ENCODE peak calls at places on chromosomes 7 and 10, in ten cellular contexts. W is heart left ventricle; Y is tibial artery; B is NCI-H774; C is WTC11; D is activated CD8-positive, alpha-beta memory T cell treated with anti-CD3 and anti-CD28 coated beads for 24 hours; O is stimulated activated CD4-positive, alpha-beta T cell treated with anti-CD3 and anti-CD28 coated beads, Interleukin-2, amount 100 ng/mL, for 48 hours; R is ovary; M is AG20443; J is activated naive CD4-positive, alpha-beta T cell treated with anti-CD3 and anti-CD28 coated beads, Interleukin-2, amount 10 ng/mL, durations not matched to agents 7 days and 5 days. N is an unnamed sample.

GRCh38 chr10:28179490-28180099 is 123.3 kb downstream of the MPP7 start:
- DNase-seq in W (no peak), Y (no peak), B (no peak), C (no peak), D (no peak), O (peak), R (no peak), M (peak), J (peak), N (peak)

GRCh38 chr7:119397156-119397555 is 875.8 kb upstream of the KCND2 start:
- DNase-seq in W (no peak), Y (no peak), B (no peak), C (no peak), D (no peak), O (no peak), R (no peak), M (no peak), J (no peak), N (no peak)

GRCh38 chr10:62083868-62084267 is 182.4 kb downstream of the ARID5B start:
- DNase-seq in W (peak), Y (peak), B (peak), C (no peak), D (no peak), O (no peak), R (peak), M (no peak), J (no peak), N (no peak)

GRCh38 chr10:101453791-101454718 is 100.1 kb downstream of the BTRC start:
- DNase-seq in W (no peak), Y (no peak), B (no peak), C (no peak), D (no peak), O (no peak), R (no peak), M (no peak), J (no peak), N (no peak)

GRCh38 chr7:73899731-73900142 is 38.8 kb downstream of the TMEM270 start:
- DNase-seq in W (peak), Y (peak), B (no peak), C (no peak), D (no peak), O (no peak), R (no peak), M (peak), J (no peak), N (no peak)

GRCh38 chr7:16712916-16713315 is 40.6 kb upstream of the TSPAN13 start:
- DNase-seq in W (no peak), Y (no peak), B (no peak), C (no peak), D (no peak), O (no peak), R (no peak), M (no peak), J (no peak), N (no peak)

GRCh38 chr10:119910689-119911088 is 18.2 kb downstream of the SEC23IP start:
- DNase-seq in W (no peak), Y (no peak), B (no peak), C (no peak), D (no peak), O (no peak), R (no peak), M (no peak), J (no peak), N (no peak)

GRCh38 chr7:139626817-139627216 is 103.3 kb downstream of the CLEC2L start:
- DNase-seq in W (no peak), Y (no peak), B (no peak), C (no peak), D (no peak), O (no peak), R (no peak), M (no peak), J (peak), N (no peak)

GRCh38 chr7:102451371-102452054 is 13.2 kb downstream of the ALKBH4 start:
- DNase-seq in W (no peak), Y (no peak), B (peak), C (peak), D (no peak), O (no peak), R (no peak), M (peak), J (no peak), N (no peak)

GRCh38 chr7:122219253-122219865 is 75.3 kb upstream of the AASS start:
- DNase-seq in W (no peak), Y (no peak), B (no peak), C (no peak), D (no peak), O (no peak), R (no peak), M (peak), J (no peak), N (peak)

GRCh38 chr10:116006508-116006907 is 266.5 kb downstream of the GFRA1 start:
- DNase-seq in W (no peak), Y (no peak), B (no peak), C (no peak), D (no peak), O (no peak), R (no peak), M (no peak), J (no peak), N (no peak)

GRCh38 chr7:23184709-23185354 is 3.0 kb downstream of the NUP42 start:
- DNase-seq in W (no peak), Y (peak), B (no peak), C (no peak), D (no peak), O (no peak), R (no peak), M (peak), J (peak), N (no peak)

GRCh38 chr7:157389951-157390730 is 53.3 kb downstream of the DNAJB6 start:
- DNase-seq in W (no peak), Y (peak), B (no peak), C (no peak), D (no peak), O (no peak), R (no peak), M (no peak), J (peak), N (no peak)

GRCh38 chr10:6924166-6924565 is 344.1 kb upstream of the PRKCQ start:
- DNase-seq in W (no peak), Y (no peak), B (no peak), C (no peak), D (no peak), O (no peak), R (no peak), M (peak), J (no peak), N (no peak)

GRCh38 chr10:35219906-35220890 is 93.6 kb downstream of the CREM start:
- DNase-seq in W (no peak), Y (no peak), B (no peak), C (no peak), D (no peak), O (no peak), R (no peak), M (no peak), J (no peak), N (no peak)

GRCh38 chr10:70508912-70509366 is 30.4 kb downstream of the PALD1 start:
- DNase-seq in W (peak), Y (peak), B (no peak), C (peak), D (no peak), O (no peak), R (no peak), M (peak), J (no peak), N (no peak)

GRCh38 chr10:132699411-132700167 is 86.4 kb downstream of the NKX6-2 start:
- DNase-seq in W (peak), Y (peak), B (no peak), C (no peak), D (no peak), O (no peak), R (no peak), M (no peak), J (no peak), N (no peak)